ENCODE peak calls at places on chromosomes 11 and 22, in four cellular contexts. C is uterus; M is NCI-H524; B is stimulated activated CD8-positive, alpha-beta memory T cell treated with anti-CD3 and anti-CD28 coated beads, Interleukin-7, amount 100 ng/mL, for 24 hours. F is an unnamed sample.

GRCh38 chr11:103537904-103538502 is 428.8 kb downstream of the DYNC2H1 start:
- DNase-seq in C (no peak), B (no peak), M (peak; percentile 40), F (peak; percentile 69)

GRCh38 chr11:133928628-133929059 is 28.1 kb downstream of the IGSF9B start:
- DNase-seq in M (no peak), C (no peak), B (peak; percentile 44), F (no peak)

GRCh38 chr11:121650520-121651266 is 197.9 kb upstream of the SORL1-AS1 start:
- DNase-seq in M (no peak), B (no peak), C (no peak), F (no peak)

GRCh38 chr22:37421468-37421877 is 5.8 kb downstream of the ELFN2 start:
- DNase-seq in B (no peak), M (no peak), C (no peak), F (no peak)

GRCh38 chr22:26894362-26894761 is 237.0 kb downstream of the MIAT start:
- DNase-seq in M (no peak), C (no peak), B (no peak), F (no peak)

GRCh38 chr11:93432247-93432646 is 101.7 kb downstream of the DEUP1 start:
- DNase-seq in B (no peak), C (no peak), M (no peak), F (no peak)

GRCh38 chr22:40247976-40248375 is 70.3 kb downstream of the TNRC6B start:
- DNase-seq in M (no peak), B (no peak), C (no peak), F (no peak)

GRCh38 chr11:66728760-66729385 is at the start of gene SPTBN2:
- DNase-seq in M (peak; percentile 58), B (no peak), C (no peak), F (peak; percentile 10)

GRCh38 chr22:20761536-20761935 is 12.4 kb upstream of the SERPIND1 start:
- DNase-seq in C (no peak), B (no peak), M (no peak), F (no peak)

GRCh38 chr11:68369161-68369560 is 56.8 kb downstream of the LRP5 start:
- DNase-seq in B (no peak), C (no peak), M (no peak), F (no peak)

GRCh38 chr22:40203568-40203967 is 25.8 kb downstream of the TNRC6B start:
- DNase-seq in B (no peak), M (no peak), C (no peak), F (no peak)

GRCh38 chr22:37569921-37570660 is 9.8 kb downstream of the LGALS2 start:
- DNase-seq in C (no peak), M (no peak), B (no peak), F (no peak)

GRCh38 chr22:41848468-41848867 is 15.6 kb downstream of the SREBF2 start:
- DNase-seq in C (no peak), B (no peak), M (no peak), F (no peak)

GRCh38 chr11:36041988-36042606 is 98.2 kb downstream of the LDLRAD3 start:
- DNase-seq in M (no peak), B (no peak), C (no peak), F (peak; percentile 47)

GRCh38 chr11:107999759-108000455 is 8.8 kb upstream of the CUL5 start:
- DNase-seq in B (no peak), C (no peak), M (peak; percentile 59), F (peak; percentile 72)

GRCh38 chr11:125517116-125517804 is 21.2 kb upstream of the FEZ1 start:
- DNase-seq in B (no peak), C (peak; percentile 42), M (peak; percentile 65), F (peak; percentile 65)

GRCh38 chr11:1619449-1619848 is 2.5 kb downstream of the KRTAP5-4 start:
- DNase-seq in C (no peak), B (no peak), M (no peak), F (peak; percentile 24)

GRCh38 chr11:34621876-34622275 is 983 bp downstream of the EHF start:
- DNase-seq in B (no peak), C (no peak), M (no peak), F (no peak)

GRCh38 chr22:44935724-44936123 is 74.1 kb downstream of the PHF21B start:
- DNase-seq in M (no peak), B (no peak), C (no peak), F (no peak)

GRCh38 chr22:26563022-26563421 is 26.9 kb downstream of the TPST2 start:
- DNase-seq in M (no peak), B (no peak), C (no peak), F (no peak)

GRCh38 chr22:41248314-41248713 is 7.6 kb upstream of the CHADL start:
- DNase-seq in B (no peak), M (no peak), C (no peak), F (no peak)

GRCh38 chr11:5289696-5290095 is 12.1 kb downstream of the OR51B4 start:
- DNase-seq in M (no peak), C (no peak), B (no peak), F (no peak)

GRCh38 chr22:39080993-39081513 is 4.0 kb downstream of the APOBEC3G start:
- DNase-seq in C (no peak), B (no peak), M (no peak), F (no peak)

GRCh38 chr11:42770444-42771065 is 541.2 kb upstream of the API5 start:
- DNase-seq in M (no peak), B (no peak), C (no peak), F (peak; percentile 4)

GRCh38 chr11:6755303-6755952 is 16.3 kb downstream of the OR2AG2 start:
- DNase-seq in B (no peak), C (no peak), M (no peak), F (peak; percentile 70)

GRCh38 chr11:11346249-11346648 is 6.8 kb downstream of the CSNK2A3 start:
- DNase-seq in C (no peak), B (no peak), M (no peak), F (no peak)

GRCh38 chr11:110689306-110689705 is 22.9 kb downstream of the ARHGAP20 start:
- DNase-seq in C (no peak), M (no peak), B (no peak), F (no peak)

GRCh38 chr11:35723493-35724284 is 61.1 kb downstream of the TRIM44 start:
- DNase-seq in C (no peak), M (no peak), B (no peak), F (peak; percentile 33)

GRCh38 chr22:49269371-49269770 is 558.3 kb downstream of the BRD1 start:
- DNase-seq in M (no peak), C (no peak), B (no peak), F (no peak)

GRCh38 chr11:20080032-20080685 is 80.1 kb downstream of the DBX1 start:
- DNase-seq in C (no peak), B (no peak), M (no peak), F (no peak)

GRCh38 chr11:107816028-107816427 is 42.6 kb downstream of the SLC35F2 start:
- DNase-seq in B (no peak), M (no peak), C (no peak), F (no peak)

GRCh38 chr11:123729602-123730001 is 11.9 kb downstream of the ZNF202 start:
- DNase-seq in C (no peak), M (no peak), B (no peak), F (peak; percentile 46)

GRCh38 chr22:24683671-24684070 is 80.7 kb downstream of the GGT1 start:
- DNase-seq in B (no peak), C (no peak), M (no peak), F (peak; percentile 26)

GRCh38 chr11:12746593-12747097 is 72.4 kb downstream of the TEAD1 start:
- DNase-seq in C (peak; percentile 91), B (no peak), M (peak; percentile 86), F (no peak)

GRCh38 chr11:76203937-76204336 is 2.4 kb downstream of the WNT11 start:
- DNase-seq in B (no peak), M (no peak), C (no peak), F (no peak)

GRCh38 chr11:110447897-110448522 is 18.3 kb downstream of the FDX1 start:
- DNase-seq in C (no peak), M (no peak), B (no peak), F (peak; percentile 37)

GRCh38 chr11:69801513-69802335 is 17.5 kb downstream of the FGF3 start:
- DNase-seq in M (no peak), C (no peak), B (peak; percentile 22), F (peak; percentile 47)

F was measured in dermis blood vessel endothelial cell.